ENCODE peak calls at places on chromosomes 6 and 20, in seven cellular contexts. I, R, B, Y, A, W and Q are unnamed samples.
A peak's percentile ranks its signal among the peaks of the same experiment; 100 is the strongest.

GRCh38 chr6:452301-453067 is 60.9 kb downstream of the IRF4 start:
- DNase-seq in Y (no peak), I (no peak), A (no peak), W (no peak), B (peak; percentile 27), R (no peak), Q (no peak)

GRCh38 chr6:170075659-170076223 is 215.1 kb downstream of the DLL1 start:
- DNase-seq in A (no peak), R (no peak), Y (no peak), W (no peak), B (peak; percentile 42), I (no peak), Q (peak; percentile 12)

GRCh38 chr20:33685328-33686007 is 717 bp downstream of the E2F1 start:
- DNase-seq in B (peak; percentile 63), R (peak; percentile 71), Y (peak; percentile 62), W (peak; percentile 79), A (peak; percentile 93), I (peak; percentile 71), Q (peak; percentile 80)

GRCh38 chr6:127997472-127998164 is 96.8 kb upstream of the THEMIS start:
- DNase-seq in Y (no peak), W (no peak), A (no peak), R (no peak), I (no peak), B (no peak), Q (no peak)

GRCh38 chr20:37994512-37994911 is 38.7 kb downstream of the TTI1 start:
- DNase-seq in I (peak; percentile 43), A (no peak), W (no peak), Y (no peak), B (no peak), R (no peak), Q (no peak)

GRCh38 chr6:149264629-149265028 is 52.9 kb upstream of the TAB2 start:
- DNase-seq in Y (no peak), A (no peak), I (peak; percentile 38), W (no peak), R (no peak), B (no peak), Q (no peak)

GRCh38 chr20:60292001-60292520 is 333.8 kb downstream of the CDH26 start:
- DNase-seq in B (no peak), W (no peak), A (no peak), Y (no peak), R (no peak), I (no peak), Q (no peak)

GRCh38 chr6:25218346-25218745 is 60.8 kb upstream of the CARMIL1 start:
- DNase-seq in R (no peak), Y (no peak), I (no peak), A (no peak), W (no peak), B (no peak), Q (no peak)

GRCh38 chr6:44512868-44513641 is 125.5 kb downstream of the CDC5L start:
- DNase-seq in Y (no peak), B (peak; percentile 26), R (no peak), A (peak; percentile 37), I (no peak), W (no peak), Q (no peak)

GRCh38 chr6:13908955-13909381 is 15.8 kb upstream of the RNF182 start:
- DNase-seq in I (peak; percentile 55), Y (peak; percentile 27), W (peak; percentile 25), R (peak; percentile 31), A (peak; percentile 87), B (no peak), Q (peak; percentile 78)

GRCh38 chr20:19460386-19460785 is 247.9 kb downstream of the SLC24A3 start:
- DNase-seq in I (no peak), A (no peak), Y (no peak), W (no peak), R (no peak), B (no peak), Q (no peak)

GRCh38 chr6:40356242-40356910 is 230.8 kb downstream of the LRFN2 start:
- DNase-seq in B (peak; percentile 16), R (no peak), I (no peak), Y (no peak), W (no peak), A (peak; percentile 4), Q (no peak)

GRCh38 chr6:36075656-36076055 is 48.0 kb downstream of the MAPK14 start:
- DNase-seq in Y (no peak), I (peak; percentile 71), R (no peak), W (no peak), B (no peak), A (peak; percentile 53), Q (peak; percentile 8)

GRCh38 chr6:52664991-52665686 is 5.8 kb upstream of the TMEM14A start:
- DNase-seq in A (no peak), Y (no peak), B (no peak), W (no peak), R (no peak), I (no peak), Q (no peak)

GRCh38 chr6:33771342-33772113 is 17.4 kb downstream of the LEMD2 start:
- DNase-seq in B (peak; percentile 87), R (peak; percentile 85), W (peak; percentile 84), I (no peak), Y (no peak), A (peak; percentile 93), Q (peak; percentile 92)

GRCh38 chr6:139124887-139125672 is 9.8 kb upstream of the HECA start:
- DNase-seq in Y (peak; percentile 54), R (peak; percentile 19), B (no peak), W (peak; percentile 19), I (peak; percentile 61), A (peak; percentile 36), Q (peak; percentile 39)

GRCh38 chr6:157800420-157801237 is 22.4 kb upstream of the SNX9 start:
- DNase-seq in Y (peak; percentile 76), A (no peak), B (no peak), W (peak; percentile 20), I (no peak), R (peak; percentile 26), Q (no peak)

GRCh38 chr20:17872434-17872833 is 96.2 kb downstream of the SNX5 start:
- DNase-seq in I (no peak), B (no peak), Y (no peak), R (no peak), W (no peak), A (peak; percentile 13), Q (no peak)

GRCh38 chr20:6265204-6265904 is 142.5 kb upstream of the FERMT1 start:
- DNase-seq in A (no peak), I (peak; percentile 55), Y (no peak), R (no peak), W (no peak), B (no peak), Q (peak; percentile 22)

GRCh38 chr6:137315081-137315480 is 95.9 kb upstream of the IFNGR1 start:
- DNase-seq in I (peak; percentile 94), Y (no peak), R (no peak), B (no peak), A (no peak), W (no peak), Q (no peak)

GRCh38 chr20:48621256-48622078 is 206.3 kb downstream of the PREX1 start:
- DNase-seq in A (peak; percentile 34), W (no peak), B (no peak), Y (no peak), I (no peak), R (no peak), Q (no peak)

DNA sequence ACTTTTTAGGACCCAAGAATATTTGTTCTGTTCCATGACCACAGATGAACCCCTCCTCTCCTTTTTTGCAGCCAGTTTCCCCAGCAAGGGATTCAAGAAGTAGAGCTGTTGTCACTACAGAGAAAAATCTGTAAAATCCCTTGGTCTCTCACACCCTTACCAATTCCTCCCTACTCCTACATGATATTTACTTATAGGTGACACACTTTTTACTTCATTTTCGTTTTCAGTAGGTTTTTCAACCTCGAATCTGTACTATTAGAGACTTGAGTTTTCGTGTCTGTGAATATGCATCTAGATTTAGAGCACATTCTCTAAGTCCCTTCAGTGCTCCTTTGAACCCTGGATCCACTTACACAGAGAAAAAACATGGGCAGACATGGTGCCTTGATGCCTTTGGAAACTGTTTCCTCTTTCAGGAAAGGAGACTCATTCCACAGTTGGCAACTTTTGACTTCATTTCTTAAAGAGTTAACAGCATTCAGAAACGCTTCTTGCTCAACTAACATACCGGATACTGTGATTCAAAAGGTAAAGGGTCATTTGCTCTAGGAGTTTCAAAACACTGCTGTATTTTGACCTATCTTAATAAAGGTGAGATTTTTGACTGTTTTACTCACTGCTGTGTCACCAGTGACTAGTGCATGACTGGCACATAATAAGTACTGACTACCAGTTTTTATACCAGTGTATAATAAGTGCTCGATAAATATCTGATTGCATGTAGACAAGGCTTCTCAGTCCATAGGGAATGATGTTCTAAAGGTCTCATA is 50.6 kb downstream of the LAMA4 start:
- DNase-seq in Y (no peak), B (no peak), A (no peak), W (no peak), R (no peak), I (peak; percentile 10), Q (no peak)
- TF ChIP-seq TAF1 in Y (no peak), B (no peak), A (no peak), W (no peak), R (no peak), I (no peak), Q (no peak)

DNA sequence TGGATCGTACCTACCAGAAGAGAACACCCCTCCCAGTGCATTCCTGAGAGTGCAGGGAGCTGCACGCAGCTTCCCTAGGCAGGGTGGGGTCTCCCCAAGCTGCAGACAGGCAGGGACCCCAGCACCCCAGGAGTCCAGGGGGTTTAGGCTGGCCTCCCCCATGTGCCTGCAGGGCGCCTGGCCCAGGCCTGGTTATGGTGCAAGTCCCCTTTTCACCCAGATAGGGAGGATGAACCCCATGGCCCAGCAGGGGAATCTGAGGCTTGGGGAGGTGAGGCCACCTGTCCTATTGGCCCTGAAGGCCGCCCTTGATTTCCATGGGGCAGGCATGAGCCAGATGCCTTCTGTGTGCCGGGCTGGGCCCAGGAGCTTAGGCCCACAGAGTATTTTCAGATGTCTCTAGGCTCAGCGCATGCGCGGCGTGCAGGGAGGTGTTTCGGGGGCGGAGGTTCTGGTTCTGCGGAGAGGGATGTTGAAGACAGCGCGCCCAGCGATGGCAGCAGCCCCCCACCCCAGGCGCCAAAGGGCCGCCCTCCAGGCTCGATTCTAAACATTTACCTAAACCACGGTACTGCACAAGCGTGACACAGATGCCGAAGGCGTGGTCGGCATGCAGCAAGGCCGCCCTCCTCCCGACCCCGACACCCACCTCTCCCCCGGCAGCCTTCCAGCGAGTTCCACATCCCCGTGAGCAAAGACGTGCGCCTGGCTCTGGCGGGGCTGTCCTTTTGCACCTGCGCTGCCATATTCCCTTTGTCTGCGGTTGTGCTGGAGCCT is 29.3 kb downstream of the COL20A1 start:
- DNase-seq in A (peak; percentile 41), I (no peak), W (no peak), Y (no peak), B (no peak), R (no peak), Q (no peak)
- TF ChIP-seq TAF1 in A (no peak), I (no peak), W (no peak), Y (no peak), B (no peak), R (no peak), Q (no peak)

GRCh38 chr6:168125429-168126001 is 46.5 kb upstream of the FRMD1 start:
- DNase-seq in R (no peak), A (no peak), Y (no peak), W (no peak), I (no peak), B (no peak), Q (no peak)
- TF ChIP-seq TAF1 in R (no peak), A (no peak), Y (no peak), W (no peak), I (no peak), B (no peak), Q (no peak)

DNA sequence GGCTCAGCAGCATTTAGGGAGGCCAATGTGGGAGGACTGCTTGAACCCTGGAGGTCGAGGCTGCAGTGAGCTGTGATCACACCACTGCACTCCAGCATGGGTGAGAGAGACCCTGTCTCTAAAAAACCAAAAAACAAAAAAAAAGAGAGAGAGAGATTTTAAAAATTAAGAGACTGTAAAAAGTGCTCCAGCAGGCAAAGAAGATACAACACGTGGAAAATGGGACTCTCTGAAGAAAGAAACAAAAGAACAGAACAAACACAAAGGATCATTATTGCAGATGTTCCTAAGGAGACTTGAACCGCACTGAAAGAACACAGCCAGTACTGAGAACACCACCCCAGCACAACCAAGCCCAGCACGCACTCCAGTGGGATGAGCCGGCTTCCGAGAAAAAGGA is 74.2 kb downstream of the TAF4 start:
- DNase-seq in A (no peak), W (no peak), B (no peak), Y (no peak), I (no peak), R (no peak), Q (no peak)
- TF ChIP-seq TAF1 in A (no peak), W (no peak), B (no peak), Y (no peak), I (no peak), R (no peak), Q (no peak)